ENCODE peak calls at places on chromosomes 11 and 22, in six cellular contexts. H, W, U, K, Y and D are unnamed samples.

GRCh38 chr11:117575856-117576255 is 221.2 kb downstream of the DSCAML1 start:
- DNase-seq in H (no peak), W (no peak), U (no peak), K (no peak), Y (no peak), D (no peak)

GRCh38 chr11:83571301-83571700 is 285.1 kb upstream of the CCDC90B start:
- DNase-seq in H (no peak), W (no peak), U (no peak), K (no peak), Y (no peak), D (peak; percentile 5)

GRCh38 chr22:42324991-42325710 is 54.7 kb upstream of the TCF20 start:
- DNase-seq in H (peak; percentile 81), W (no peak), U (no peak), K (no peak), Y (no peak), D (no peak)

GRCh38 chr22:46058591-46059519 is 81.9 kb upstream of the WNT7B start:
- DNase-seq in H (no peak), W (no peak), U (no peak), K (peak; percentile 53), Y (peak; percentile 45), D (peak; percentile 20)

GRCh38 chr11:133981156-133981555 is 24.4 kb upstream of the IGSF9B start:
- DNase-seq in H (no peak), W (no peak), U (no peak), K (no peak), Y (no peak), D (no peak)

GRCh38 chr11:113638378-113638777 is 67.7 kb downstream of the TMPRSS5 start:
- DNase-seq in H (no peak), W (no peak), U (no peak), K (no peak), Y (no peak), D (no peak)

GRCh38 chr11:76151561-76152085 is 54.7 kb downstream of the WNT11 start:
- DNase-seq in H (peak; percentile 69), W (no peak), U (no peak), K (peak; percentile 56), Y (no peak), D (no peak)

GRCh38 chr22:42610211-42610610 is 4.5 kb downstream of the POLDIP3 start:
- DNase-seq in H (no peak), W (no peak), U (no peak), K (no peak), Y (no peak), D (no peak)

GRCh38 chr11:61486004-61486615 is 22.4 kb upstream of the LRRC10B start:
- DNase-seq in H (no peak), W (no peak), U (no peak), K (no peak), Y (no peak), D (no peak)

GRCh38 chr22:45830531-45831245 is 146.3 kb downstream of the WNT7B start:
- DNase-seq in H (no peak), W (no peak), U (no peak), K (no peak), Y (no peak), D (peak; percentile 30)

GRCh38 chr22:33105501-33105911 is 47.3 kb upstream of the SYN3 start:
- DNase-seq in H (no peak), W (no peak), U (no peak), K (no peak), Y (no peak), D (peak; percentile 71)

GRCh38 chr22:42949159-42949558 is 65.8 kb downstream of the PACSIN2 start:
- DNase-seq in H (no peak), W (no peak), U (no peak), K (no peak), Y (no peak), D (peak; percentile 54)

GRCh38 chr11:303359-303758 is 4.0 kb upstream of the IFITM5 start:
- DNase-seq in H (no peak), W (no peak), U (no peak), K (no peak), Y (no peak), D (no peak)

GRCh38 chr11:2902784-2903671 is 17.5 kb upstream of the CDKN1C start:
- DNase-seq in H (peak; percentile 77), W (no peak), U (no peak), K (no peak), Y (no peak), D (peak; percentile 23)

GRCh38 chr22:24580276-24580675 is 12.6 kb downstream of the LRRC75B start:
- DNase-seq in H (no peak), W (no peak), U (no peak), K (no peak), Y (no peak), D (peak; percentile 43)

GRCh38 chr22:30221121-30221992 is 25.2 kb downstream of the LIF start:
- DNase-seq in H (no peak), W (no peak), U (no peak), K (peak; percentile 83), Y (no peak), D (no peak)

GRCh38 chr11:82995276-82995675 is 76.4 kb downstream of the RAB30 start:
- DNase-seq in H (no peak), W (no peak), U (no peak), K (no peak), Y (no peak), D (no peak)

GRCh38 chr22:19582033-19582693 is 58.0 kb upstream of the CLDN5 start:
- DNase-seq in H (no peak), W (no peak), U (no peak), K (no peak), Y (no peak), D (no peak)

GRCh38 chr11:2812371-2812991 is 73.1 kb downstream of the CDKN1C start:
- DNase-seq in H (no peak), W (no peak), U (no peak), K (no peak), Y (no peak), D (no peak)